ENCODE peak calls at places on chromosome 9, in ten cellular contexts. V, E, A, J, U, O, W, H, Y and N are unnamed samples.
A peak's percentile ranks its signal among the peaks of the same experiment; 100 is the strongest.

GRCh38 chr9:120619751-120620655 is 40.0 kb upstream of the CDK5RAP2 start:
- DNase-seq in V (no peak), E (peak; percentile 68), A (peak; percentile 55), J (peak; percentile 54), U (no peak), O (peak; percentile 39), W (peak; percentile 50), H (peak; percentile 69), Y (peak; percentile 44), N (no peak)

GRCh38 chr9:101650096-101650495 is 55.3 kb upstream of the PPP3R2 start:
- DNase-seq in V (no peak), E (no peak), A (no peak), J (no peak), U (no peak), O (no peak), W (no peak), H (no peak), Y (no peak), N (no peak)

GRCh38 chr9:7721291-7721690 is 78.3 kb downstream of the DMAC1 start:
- DNase-seq in V (no peak), E (no peak), A (no peak), J (no peak), U (no peak), O (no peak), W (no peak), H (no peak), Y (no peak), N (no peak)

GRCh38 chr9:97853844-97854695 is 1.0 kb downstream of the FOXE1 start:
- DNase-seq in V (no peak), E (no peak), A (peak; percentile 57), J (peak; percentile 25), U (no peak), O (peak; percentile 42), W (no peak), H (peak; percentile 9), Y (no peak), N (no peak)

GRCh38 chr9:116391306-116391900 is 237.8 kb downstream of the PAPPA start:
- DNase-seq in V (no peak), E (no peak), A (peak; percentile 91), J (peak; percentile 91), U (no peak), O (no peak), W (peak; percentile 86), H (no peak), Y (no peak), N (no peak)

GRCh38 chr9:123482295-123482970 is 126.4 kb downstream of the CRB2 start:
- DNase-seq in V (no peak), E (no peak), A (no peak), J (no peak), U (no peak), O (no peak), W (no peak), H (no peak), Y (no peak), N (no peak)

GRCh38 chr9:136024696-136025316 is 63.6 kb upstream of the UBAC1 start:
- DNase-seq in V (no peak), E (no peak), A (no peak), J (no peak), U (no peak), O (no peak), W (no peak), H (no peak), Y (no peak), N (no peak)

GRCh38 chr9:88988796-88989641 is 2.2 kb upstream of the S1PR3 start:
- DNase-seq in V (no peak), E (no peak), A (peak; percentile 60), J (peak; percentile 60), U (no peak), O (no peak), W (no peak), H (peak; percentile 21), Y (no peak), N (peak; percentile 70)

DNA sequence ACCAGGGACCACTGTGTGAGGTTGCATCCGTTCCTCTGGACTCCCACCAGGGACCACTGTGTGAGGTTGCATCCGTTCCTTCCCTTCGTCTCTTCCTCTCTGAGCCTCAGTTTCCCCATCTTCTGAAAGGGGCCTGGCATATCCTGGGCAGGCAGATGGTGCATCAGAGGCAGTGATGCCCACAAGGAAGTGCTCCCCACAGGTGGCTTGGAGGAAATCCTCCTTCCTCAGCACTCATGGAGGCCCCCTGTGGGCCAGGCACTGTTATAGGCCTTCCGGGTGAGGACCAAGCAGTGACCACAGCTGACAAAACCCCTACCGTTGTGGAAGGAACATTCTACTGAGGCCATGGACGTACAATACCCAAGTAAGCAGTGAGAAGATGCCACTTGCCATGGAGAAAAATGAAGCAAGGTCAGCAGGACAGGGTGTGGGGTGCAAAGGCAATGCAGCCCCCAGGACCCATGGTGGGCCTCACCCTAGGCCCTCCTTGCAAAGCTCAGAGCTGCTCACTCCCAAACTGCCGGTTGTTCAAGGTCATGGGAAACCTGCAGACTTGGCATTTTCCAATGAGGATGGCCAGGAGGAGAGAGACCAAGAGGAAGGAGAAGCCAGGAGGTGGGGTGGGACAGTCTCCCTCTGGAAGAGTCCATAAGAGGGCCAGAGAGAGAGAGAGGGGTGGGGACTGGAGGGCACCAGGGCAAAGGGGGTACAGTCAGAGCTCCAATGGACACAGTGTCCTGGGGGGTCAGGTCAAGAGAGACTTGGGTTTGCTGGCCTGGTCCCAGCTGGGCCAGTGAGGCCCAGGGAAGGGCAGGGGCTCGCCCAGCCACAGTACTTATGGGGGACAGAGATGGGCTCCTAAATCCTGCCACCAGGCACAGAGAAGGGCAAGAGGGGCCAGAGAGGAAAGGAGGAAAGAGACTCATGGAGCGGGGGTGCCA is 51.1 kb downstream of the C9orf50 start:
- DNase-seq in V (no peak), E (peak; percentile 37), A (no peak), J (peak; percentile 51), U (no peak), O (no peak), W (peak; percentile 48), H (peak; percentile 21), Y (no peak), N (peak; percentile 74)
- TF ChIP-seq CTCF in V (no peak), E (no peak), A (peak; percentile 35), J (peak; percentile 46), U (peak; percentile 12), O (no peak), W (peak; percentile 29), H (peak; percentile 56), Y (no peak), N (no peak)

DNA sequence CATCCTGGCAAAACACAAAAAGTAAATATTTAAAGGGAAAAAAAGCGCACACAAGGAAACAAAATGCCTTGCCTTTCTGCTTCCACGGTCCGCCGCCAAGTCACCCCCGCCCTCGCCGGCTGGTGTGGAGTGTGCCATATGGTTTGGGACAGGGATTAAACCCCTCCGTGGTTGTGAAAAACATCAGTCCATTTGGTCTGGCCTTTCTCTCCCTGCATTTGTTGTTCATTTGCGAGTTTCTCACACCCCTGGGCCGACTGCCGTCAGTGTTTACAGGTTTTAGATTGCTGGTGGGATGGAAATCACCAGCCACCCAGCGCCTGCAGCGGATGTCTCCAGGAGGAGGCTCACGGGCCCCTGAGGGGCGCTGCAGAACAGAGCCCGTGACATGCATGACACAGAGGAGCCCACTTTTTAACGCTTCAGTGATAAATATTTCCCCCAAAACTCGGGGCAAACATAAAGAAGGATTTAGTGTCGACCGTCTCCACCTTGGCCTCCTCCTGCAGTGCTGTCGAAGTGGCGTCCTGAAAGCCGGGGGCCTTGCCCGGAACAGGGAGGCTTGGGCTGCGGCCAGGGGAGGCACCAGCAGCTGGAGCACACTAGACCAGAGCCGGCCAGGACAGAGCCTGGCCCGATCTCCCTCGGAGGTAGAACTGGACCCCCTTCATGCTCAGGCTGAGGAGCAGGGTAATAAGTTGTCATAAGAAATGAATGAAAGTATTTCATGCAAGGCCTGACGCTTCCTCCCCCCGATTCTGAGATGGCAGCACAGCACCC is 161.4 kb downstream of the HSD17B3 start:
- DNase-seq in V (no peak), E (peak; percentile 41), A (no peak), J (no peak), U (no peak), O (no peak), W (no peak), H (no peak), Y (no peak), N (no peak)
- H3K27ac ChIP-seq in V (peak overlapping the region; percentile 81), E (peak overlapping the region; percentile 81), A (no peak overlapping the region), J (no peak overlapping the region), U (no peak overlapping the region), O (no peak overlapping the region), W (no peak overlapping the region), H (no peak overlapping the region), Y (no peak overlapping the region), N (no peak overlapping the region)

GRCh38 chr9:3850083-3850482 is 324.3 kb upstream of the RFX3 start:
- DNase-seq in V (no peak), E (no peak), A (no peak), J (no peak), U (no peak), O (no peak), W (no peak), H (no peak), Y (no peak), N (no peak)

GRCh38 chr9:3845549-3845948 is 319.7 kb upstream of the RFX3 start:
- DNase-seq in V (no peak), E (no peak), A (no peak), J (no peak), U (no peak), O (no peak), W (no peak), H (no peak), Y (no peak), N (no peak)

GRCh38 chr9:3847377-3847776 is 321.6 kb upstream of the RFX3 start:
- DNase-seq in V (no peak), E (no peak), A (no peak), J (no peak), U (no peak), O (no peak), W (no peak), H (no peak), Y (no peak), N (no peak)

GRCh38 chr9:3852545-3852944 is 326.7 kb upstream of the RFX3 start:
- DNase-seq in V (no peak), E (no peak), A (no peak), J (no peak), U (no peak), O (no peak), W (no peak), H (no peak), Y (no peak), N (no peak)

GRCh38 chr9:3848445-3849114 is 322.8 kb upstream of the RFX3 start:
- DNase-seq in V (no peak), E (no peak), A (peak; percentile 57), J (no peak), U (no peak), O (no peak), W (no peak), H (no peak), Y (no peak), N (no peak)
- TF ChIP-seq CTCF in V (no peak), E (no peak), A (peak; percentile 40), J (no peak), U (no peak), O (no peak), W (no peak), H (no peak), Y (no peak), N (no peak)

DNA sequence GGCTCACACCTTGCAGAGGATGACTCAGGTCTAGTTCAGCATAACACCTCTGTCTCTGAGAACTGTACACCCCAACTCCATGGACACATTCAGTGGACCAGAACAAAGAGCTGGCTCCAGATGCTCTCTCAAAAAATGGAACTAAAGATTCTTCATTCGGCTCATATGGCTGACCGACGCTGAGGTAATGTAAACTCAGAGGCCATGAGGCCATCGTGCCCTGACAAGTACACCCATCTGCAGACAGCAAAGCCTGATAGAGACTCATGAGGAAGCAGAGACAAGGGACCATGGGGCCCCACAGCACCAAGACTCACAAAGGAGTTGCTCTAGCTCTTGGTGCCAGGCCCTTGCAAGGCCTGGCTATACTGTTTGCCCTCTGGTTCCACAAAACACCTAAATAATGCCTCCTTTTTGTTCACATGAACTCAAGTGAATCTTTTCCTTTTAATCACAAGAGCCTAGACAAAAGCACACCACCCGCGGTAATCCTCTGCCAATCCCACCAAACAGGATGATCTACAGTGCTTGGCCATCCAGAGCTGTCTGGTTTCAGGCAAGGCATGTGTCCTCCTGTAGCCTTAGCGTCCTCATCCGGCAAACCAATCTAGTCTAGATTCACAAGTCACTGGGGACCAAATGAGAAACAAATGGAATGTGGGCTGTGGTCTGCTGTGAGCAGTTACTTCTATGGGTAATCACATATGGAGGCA is 22.8 kb downstream of the MED27 start:
- DNase-seq in V (no peak), E (no peak), A (no peak), J (no peak), U (no peak), O (no peak), W (no peak), H (no peak), Y (no peak), N (no peak)
- H3K27ac ChIP-seq in V (no peak overlapping the region), E (no peak overlapping the region), A (no peak overlapping the region), J (no peak overlapping the region), U (no peak overlapping the region), O (no peak overlapping the region), W (no peak overlapping the region), H (no peak overlapping the region), Y (no peak overlapping the region), N (no peak overlapping the region)